ENCODE peak calls at places on chromosomes 1 and 21, in seven cellular contexts. S is keratinocyte, K is IMR-90, P is H9, O is PC-3, E is astrocyte, G is mesenchymal stem cell. Q is an unnamed sample.

GRCh38 chr1:83692524-83693336 is 306.2 kb downstream of the TTLL7 start:
- DNase-seq in S (no peak), G (peak), P (peak), O (peak), E (peak), K (peak), Q (peak)

GRCh38 chr1:221644176-221644510 is 97.7 kb downstream of the DUSP10 start:
- DNase-seq in K (no peak), P (no peak), S (no peak), G (no peak), E (no peak), O (no peak), Q (no peak)

GRCh38 chr1:94120983-94121382 is at the start of gene ABCA4:
- DNase-seq in K (no peak), S (no peak), E (no peak), P (no peak), O (no peak), G (no peak), Q (no peak)

GRCh38 chr1:12177999-12178441 is 11.2 kb downstream of the TNFRSF1B start:
- DNase-seq in P (peak), S (no peak), E (peak), K (peak), G (peak), O (peak), Q (no peak)

GRCh38 chr1:151196292-151196800 is 2.0 kb upstream of the PIP5K1A start:
- DNase-seq in K (peak), S (no peak), G (peak), P (peak), E (peak), O (peak), Q (peak)

GRCh38 chr1:161905269-161905884 is 118.3 kb downstream of the OLFML2B start:
- DNase-seq in G (peak), E (no peak), P (no peak), O (peak), S (no peak), K (peak), Q (no peak)

GRCh38 chr1:31666290-31666963 is 21.8 kb upstream of the PEF1 start:
- DNase-seq in G (peak), O (peak), P (no peak), S (peak), K (peak), E (peak), Q (peak)

GRCh38 chr1:161827786-161828185 is 61.7 kb downstream of the ATF6 start:
- DNase-seq in P (no peak), K (peak), O (peak), G (no peak), S (no peak), E (peak), Q (no peak)

GRCh38 chr1:44084998-44085675 is 33.5 kb upstream of the KLF17 start:
- DNase-seq in E (peak), K (peak), G (peak), O (peak), S (peak), P (no peak), Q (peak)

GRCh38 chr21:43619856-43620255 is 39.4 kb downstream of the HSF2BP start:
- DNase-seq in G (no peak), P (no peak), O (peak), E (no peak), K (no peak), S (no peak), Q (no peak)

GRCh38 chr1:240294566-240294965 is 202.9 kb downstream of the FMN2 start:
- DNase-seq in K (peak), G (no peak), P (peak), S (no peak), O (no peak), E (peak), Q (no peak)

GRCh38 chr1:9247894-9248293 is 13.3 kb downstream of the H6PD start:
- DNase-seq in S (no peak), P (no peak), O (no peak), G (no peak), E (no peak), K (no peak), Q (no peak)

GRCh38 chr21:44880762-44881585 is 7.5 kb upstream of the PTTG1IP start:
- DNase-seq in E (peak), G (peak), K (peak), O (peak), P (no peak), S (no peak), Q (peak)

DNA sequence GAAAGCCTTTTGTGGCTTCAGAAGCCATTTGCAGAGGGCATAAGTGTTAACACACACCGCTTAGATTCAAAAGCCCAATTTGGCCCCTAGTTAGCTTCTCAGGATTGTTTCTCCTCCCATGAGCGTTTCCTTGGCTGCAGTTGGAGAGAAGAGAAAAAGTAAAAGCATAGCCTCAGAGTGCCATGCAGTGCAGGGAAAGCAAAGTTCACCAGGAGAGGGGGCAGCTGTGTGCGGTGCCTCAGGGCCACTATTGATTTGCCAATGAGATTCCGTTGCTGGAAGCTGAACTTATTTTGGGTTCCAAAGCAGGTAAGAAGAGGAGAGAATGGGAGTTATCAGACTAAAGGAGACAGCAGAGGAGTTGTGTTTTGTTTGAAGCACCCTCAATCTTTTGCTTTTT is 102.4 kb downstream of the SELENOF start:
- DNase-seq in G (no peak), P (peak), K (no peak), S (no peak), O (no peak), E (no peak), Q (no peak)
- H2AFZ ChIP-seq in G (no peak), P (no peak), K (no peak), S (no peak), O (no peak), E (no peak), Q (no peak)

DNA sequence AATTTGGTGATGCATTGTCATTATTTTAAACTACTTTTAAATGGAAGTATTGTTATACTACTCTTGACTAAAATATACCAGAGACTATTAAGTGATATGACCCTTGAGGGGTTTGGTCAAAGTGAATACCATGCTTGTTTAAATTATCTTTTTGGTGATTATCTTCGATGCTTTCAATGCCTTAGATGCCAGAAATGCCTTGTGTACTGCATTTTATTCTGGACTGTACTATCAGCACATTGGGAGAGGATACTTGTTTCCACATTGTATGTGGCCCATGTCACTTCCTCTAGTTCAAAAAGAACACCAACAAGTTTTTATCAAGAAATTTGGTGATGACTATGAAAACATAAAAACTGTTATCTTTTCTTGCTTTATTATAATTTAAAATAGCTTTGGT is 16.3 kb downstream of the MAP3K7CL start:
- DNase-seq in G (no peak), S (no peak), K (no peak), P (no peak), O (no peak), E (no peak), Q (no peak)
- H3K27ac ChIP-seq in G (peak), S (peak), K (no peak), P (no peak), O (no peak), E (peak), Q (no peak)

GRCh38 chr1:17010601-17011438 is 908 bp downstream of the ATP13A2 start:
- DNase-seq in O (peak), E (no peak), S (no peak), G (peak), K (peak), P (no peak), Q (no peak)
- H2AFZ ChIP-seq in O (peak), E (peak), S (peak), G (peak), K (peak), P (no peak), Q (peak)

DNA sequence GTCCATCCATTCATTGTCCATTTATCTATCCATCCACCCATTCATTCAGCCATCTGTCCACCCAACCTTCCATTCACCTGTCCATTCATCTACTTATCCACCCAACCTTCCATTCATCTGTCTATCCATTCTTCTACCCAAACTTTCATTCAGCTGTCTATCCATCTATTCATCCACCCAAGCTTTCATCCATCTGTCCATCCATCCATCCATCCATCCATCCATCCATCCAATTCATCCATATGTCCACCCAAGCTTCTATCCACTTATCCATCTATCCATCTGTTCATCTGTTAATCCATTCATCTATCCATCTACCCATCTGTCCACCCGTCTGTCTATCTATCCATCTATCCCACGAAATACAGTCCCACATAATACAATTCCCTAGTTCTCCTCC is 21.6 kb upstream of the MAN1C1 start:
- DNase-seq in K (no peak), P (no peak), S (no peak), O (no peak), E (no peak), G (no peak), Q (no peak)
- H3K27ac ChIP-seq in K (no peak), P (no peak), S (no peak), O (no peak), E (no peak), G (no peak), Q (no peak)

GRCh38 chr1:181324797-181325616 is 158.3 kb upstream of the CACNA1E start:
- DNase-seq in E (no peak), O (peak), K (no peak), G (no peak), P (no peak), S (peak), Q (peak)
- H2AFZ ChIP-seq in E (no peak), O (no peak), K (no peak), G (no peak), P (no peak), S (no peak), Q (no peak)

DNA sequence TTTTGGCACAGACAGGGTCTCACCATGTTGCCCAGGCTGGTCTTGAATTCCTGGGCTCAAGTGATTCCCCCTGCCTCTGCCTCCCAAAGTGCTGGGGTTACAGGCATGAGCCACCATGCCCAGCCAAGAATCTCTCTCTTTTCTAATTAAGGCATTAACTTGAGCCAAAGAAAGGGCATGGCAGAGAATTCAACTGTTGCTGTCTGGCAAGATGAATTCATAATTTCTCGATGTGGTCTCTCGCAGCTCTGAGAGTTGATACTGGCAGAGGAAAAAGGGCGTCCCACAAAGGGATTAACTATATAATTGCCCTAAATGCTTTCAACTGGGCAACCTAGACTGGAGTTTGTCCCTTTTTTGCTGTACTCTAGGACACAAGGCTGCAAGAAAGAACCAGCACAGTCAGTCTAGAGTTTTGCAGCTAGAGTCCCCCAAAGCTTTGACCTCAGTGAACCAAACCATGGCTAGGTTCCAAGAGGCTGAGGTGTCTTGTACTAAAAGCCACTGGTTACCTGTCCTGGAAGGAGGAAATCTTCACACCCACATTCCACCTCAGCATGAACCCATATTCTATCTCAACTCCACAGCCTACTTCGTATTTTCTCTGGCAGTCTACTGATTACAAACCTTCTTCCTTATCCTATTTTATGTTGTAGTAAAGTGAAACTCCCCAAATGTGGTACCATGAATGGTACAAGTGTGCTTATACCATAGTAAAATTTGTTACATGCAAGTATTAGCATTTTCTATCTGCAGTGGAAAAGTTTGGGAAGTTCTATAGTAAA is 51.3 kb downstream of the OPTC start:
- DNase-seq in K (no peak), S (no peak), O (no peak), G (no peak), E (no peak), P (no peak), Q (peak)
- H3K27ac ChIP-seq in K (no peak), S (no peak), O (no peak), G (no peak), E (no peak), P (no peak), Q (peak)

DNA sequence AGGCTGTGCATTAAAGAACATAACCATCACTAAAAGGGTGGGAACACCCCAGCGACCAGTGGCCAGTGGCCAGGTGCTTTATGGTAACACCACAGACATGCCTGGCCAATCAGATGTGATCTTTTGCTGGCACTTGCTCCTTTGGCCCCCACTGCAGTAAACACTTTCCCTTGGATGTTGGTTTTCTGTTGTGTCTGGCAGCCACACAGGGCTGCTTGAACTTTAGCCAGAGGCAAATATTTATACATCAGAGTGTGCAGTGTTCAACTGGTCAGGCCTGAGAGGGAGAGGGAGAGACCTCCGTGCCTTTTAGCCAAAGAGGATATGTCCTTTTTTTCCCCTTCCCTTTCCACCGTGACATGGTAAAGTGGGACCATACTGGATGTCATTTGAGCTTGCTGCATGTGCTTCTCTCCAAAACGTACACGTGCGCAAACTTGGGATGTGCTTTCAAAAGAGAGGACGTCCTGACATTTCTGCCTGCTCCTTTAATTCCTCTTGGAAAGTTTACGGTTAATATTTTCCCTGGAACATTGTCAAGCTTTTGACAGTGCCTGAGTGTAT is 101.2 kb downstream of the NFIA start:
- DNase-seq in K (peak), S (no peak), E (no peak), P (no peak), O (no peak), G (no peak), Q (no peak)
- H2AFZ ChIP-seq in K (peak), S (peak), E (peak), P (no peak), O (no peak), G (no peak), Q (no peak)

GRCh38 chr21:41933259-41934079 is 20.3 kb downstream of the C2CD2 start:
- DNase-seq in O (peak), K (peak), P (no peak), E (no peak), G (peak), S (no peak), Q (no peak)

GRCh38 chr21:41932191-41932575 is 21.6 kb downstream of the C2CD2 start:
- DNase-seq in O (peak), K (peak), P (no peak), S (no peak), G (peak), E (peak), Q (no peak)

GRCh38 chr21:41929248-41929647 is 24.6 kb downstream of the C2CD2 start:
- DNase-seq in S (no peak), G (no peak), K (no peak), P (no peak), E (no peak), O (no peak), Q (no peak)

GRCh38 chr21:41931041-41931451 is 22.8 kb downstream of the C2CD2 start:
- DNase-seq in S (no peak), E (no peak), G (peak), P (no peak), O (no peak), K (no peak), Q (no peak)

DNA sequence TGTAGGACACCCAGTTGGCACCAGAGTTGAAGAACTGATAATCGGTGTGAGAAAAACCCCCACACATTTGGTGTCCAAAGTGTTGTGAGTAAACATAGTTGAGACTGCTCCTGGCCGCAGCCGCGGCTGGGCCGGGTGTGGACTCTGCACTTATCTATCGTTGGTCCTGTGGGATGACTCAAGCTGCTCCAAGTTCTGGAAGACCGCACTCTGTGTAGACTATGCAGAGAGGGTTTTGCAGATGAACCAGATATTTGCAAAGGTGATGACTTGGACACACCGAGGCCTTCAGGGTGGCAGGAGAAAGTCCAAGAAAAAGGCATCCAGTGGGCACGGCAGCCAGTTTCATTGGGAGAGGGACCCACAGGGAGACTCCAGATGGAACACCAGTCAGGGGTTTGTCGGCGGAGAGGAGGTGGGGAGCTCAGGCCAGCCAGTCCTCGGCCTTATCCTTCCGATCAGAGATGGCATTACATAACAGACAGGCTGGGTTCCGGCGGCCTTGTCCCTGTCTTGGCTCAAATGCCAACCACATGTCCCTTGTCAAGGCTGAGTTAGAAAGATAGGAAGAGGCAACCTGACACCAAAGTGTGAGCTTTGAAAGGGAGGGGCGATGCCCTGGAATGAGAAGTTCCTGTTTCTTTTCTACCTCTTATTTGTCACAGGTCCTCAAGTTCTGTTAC is 21.1 kb downstream of the C2CD2 start:
- DNase-seq in S (no peak), K (peak), E (peak), G (peak), O (peak), P (no peak), Q (peak)
- H3K27ac ChIP-seq in S (peak), K (peak), E (peak), G (peak), O (peak), P (no peak), Q (no peak)